ENCODE peak calls at places on chromosomes 2 and 18, in seven cellular contexts. One of them, this sample, is unnamed.
A peak's percentile ranks its signal among the peaks of the same experiment; 100 is the strongest.

GRCh38 chr2:10238396-10238795 is 64.3 kb upstream of the HPCAL1 start:
- DNase-seq in ovary: peak; percentile 25
- DNase-seq in tibial artery: no peak
- DNase-seq in hepatocyte: no peak
- DNase-seq in adrenal gland: no peak
- DNase-seq in left lung: no peak
- DNase-seq in fibroblast of lung: no peak
- DNase-seq in this sample: no peak

GRCh38 chr18:35049111-35050003 is 8.1 kb downstream of the MAPRE2 start:
- DNase-seq in hepatocyte: no peak
- DNase-seq in fibroblast of lung: no peak
- DNase-seq in adrenal gland: no peak
- DNase-seq in left lung: no peak
- DNase-seq in ovary: no peak
- DNase-seq in tibial artery: no peak
- DNase-seq in this sample: no peak

GRCh38 chr18:27627927-27628326 is 442.8 kb upstream of the CHST9 start:
- DNase-seq in left lung: no peak
- DNase-seq in fibroblast of lung: no peak
- DNase-seq in adrenal gland: no peak
- DNase-seq in ovary: no peak
- DNase-seq in tibial artery: no peak
- DNase-seq in hepatocyte: no peak
- DNase-seq in this sample: no peak

GRCh38 chr2:8006626-8007025 is 675.2 kb upstream of the ID2 start:
- DNase-seq in adrenal gland: no peak
- DNase-seq in left lung: no peak
- DNase-seq in ovary: no peak
- DNase-seq in hepatocyte: no peak
- DNase-seq in tibial artery: no peak
- DNase-seq in fibroblast of lung: no peak
- DNase-seq in this sample: no peak

GRCh38 chr2:1935476-1935875 is 191.2 kb upstream of the PXDN start:
- DNase-seq in ovary: no peak
- DNase-seq in adrenal gland: no peak
- DNase-seq in left lung: no peak
- DNase-seq in hepatocyte: no peak
- DNase-seq in fibroblast of lung: no peak
- DNase-seq in tibial artery: no peak
- DNase-seq in this sample: no peak

GRCh38 chr2:38682008-38682575 is 16.2 kb downstream of the GALM start:
- DNase-seq in hepatocyte: no peak
- DNase-seq in adrenal gland: no peak
- DNase-seq in tibial artery: no peak
- DNase-seq in fibroblast of lung: no peak
- DNase-seq in ovary: no peak
- DNase-seq in left lung: no peak
- DNase-seq in this sample: no peak

GRCh38 chr2:60550151-60550983 is 3.1 kb downstream of the BCL11A start:
- DNase-seq in left lung: peak; percentile 88
- DNase-seq in tibial artery: no peak
- DNase-seq in adrenal gland: peak; percentile 86
- DNase-seq in hepatocyte: peak; percentile 93
- DNase-seq in ovary: peak; percentile 53
- DNase-seq in fibroblast of lung: peak; percentile 81
- DNase-seq in this sample: peak; percentile 91

GRCh38 chr18:72544092-72544886 is at the start of gene CBLN2:
- DNase-seq in ovary: peak; percentile 44
- DNase-seq in tibial artery: no peak
- DNase-seq in adrenal gland: peak; percentile 34
- DNase-seq in left lung: peak; percentile 85
- DNase-seq in hepatocyte: peak; percentile 85
- DNase-seq in fibroblast of lung: peak; percentile 58
- DNase-seq in this sample: peak; percentile 36

GRCh38 chr2:226796840-226797288 is 2.8 kb downstream of the IRS1 start:
- DNase-seq in adrenal gland: peak; percentile 62
- DNase-seq in left lung: peak; percentile 50
- DNase-seq in tibial artery: no peak
- DNase-seq in fibroblast of lung: peak; percentile 81
- DNase-seq in hepatocyte: peak; percentile 31
- DNase-seq in ovary: peak; percentile 82
- DNase-seq in this sample: peak; percentile 35

GRCh38 chr2:100786297-100786658 is 33.7 kb upstream of the NPAS2 start:
- DNase-seq in hepatocyte: no peak
- DNase-seq in fibroblast of lung: peak; percentile 66
- DNase-seq in adrenal gland: no peak
- DNase-seq in ovary: no peak
- DNase-seq in left lung: no peak
- DNase-seq in tibial artery: peak; percentile 35
- DNase-seq in this sample: peak; percentile 38

GRCh38 chr18:37304012-37304680 is 261.5 kb downstream of the CELF4 start:
- DNase-seq in adrenal gland: no peak
- DNase-seq in left lung: no peak
- DNase-seq in fibroblast of lung: no peak
- DNase-seq in ovary: no peak
- DNase-seq in hepatocyte: no peak
- DNase-seq in tibial artery: no peak
- DNase-seq in this sample: no peak

GRCh38 chr18:22962004-22962403 is 28.9 kb downstream of the RBBP8 start:
- DNase-seq in fibroblast of lung: no peak
- DNase-seq in ovary: no peak
- DNase-seq in left lung: no peak
- DNase-seq in tibial artery: no peak
- DNase-seq in adrenal gland: no peak
- DNase-seq in hepatocyte: no peak
- DNase-seq in this sample: no peak

GRCh38 chr2:53095664-53096063 is 671.9 kb upstream of the CHAC2 start:
- DNase-seq in left lung: no peak
- DNase-seq in ovary: no peak
- DNase-seq in tibial artery: no peak
- DNase-seq in adrenal gland: no peak
- DNase-seq in hepatocyte: no peak
- DNase-seq in fibroblast of lung: no peak
- DNase-seq in this sample: no peak

GRCh38 chr2:74425523-74425922 is 4.0 kb downstream of the WDR54 start:
- DNase-seq in tibial artery: no peak
- DNase-seq in left lung: no peak
- DNase-seq in hepatocyte: peak; percentile 52
- DNase-seq in adrenal gland: no peak
- DNase-seq in fibroblast of lung: no peak
- DNase-seq in ovary: no peak
- DNase-seq in this sample: no peak

GRCh38 chr2:224849264-224849663 is 133.1 kb upstream of the CCDC195 start:
- DNase-seq in hepatocyte: no peak
- DNase-seq in ovary: no peak
- DNase-seq in adrenal gland: no peak
- DNase-seq in tibial artery: no peak
- DNase-seq in fibroblast of lung: no peak
- DNase-seq in left lung: no peak
- DNase-seq in this sample: no peak

GRCh38 chr2:189466656-189467055 is 25.4 kb downstream of the WDR75 start:
- DNase-seq in ovary: no peak
- DNase-seq in adrenal gland: no peak
- DNase-seq in hepatocyte: peak; percentile 66
- DNase-seq in fibroblast of lung: peak; percentile 58
- DNase-seq in left lung: no peak
- DNase-seq in tibial artery: no peak
- DNase-seq in this sample: no peak

GRCh38 chr18:6376433-6377229 is 38.1 kb downstream of the L3MBTL4 start:
- DNase-seq in adrenal gland: no peak
- DNase-seq in tibial artery: no peak
- DNase-seq in left lung: no peak
- DNase-seq in fibroblast of lung: no peak
- DNase-seq in hepatocyte: no peak
- DNase-seq in ovary: no peak
- DNase-seq in this sample: no peak

DNA sequence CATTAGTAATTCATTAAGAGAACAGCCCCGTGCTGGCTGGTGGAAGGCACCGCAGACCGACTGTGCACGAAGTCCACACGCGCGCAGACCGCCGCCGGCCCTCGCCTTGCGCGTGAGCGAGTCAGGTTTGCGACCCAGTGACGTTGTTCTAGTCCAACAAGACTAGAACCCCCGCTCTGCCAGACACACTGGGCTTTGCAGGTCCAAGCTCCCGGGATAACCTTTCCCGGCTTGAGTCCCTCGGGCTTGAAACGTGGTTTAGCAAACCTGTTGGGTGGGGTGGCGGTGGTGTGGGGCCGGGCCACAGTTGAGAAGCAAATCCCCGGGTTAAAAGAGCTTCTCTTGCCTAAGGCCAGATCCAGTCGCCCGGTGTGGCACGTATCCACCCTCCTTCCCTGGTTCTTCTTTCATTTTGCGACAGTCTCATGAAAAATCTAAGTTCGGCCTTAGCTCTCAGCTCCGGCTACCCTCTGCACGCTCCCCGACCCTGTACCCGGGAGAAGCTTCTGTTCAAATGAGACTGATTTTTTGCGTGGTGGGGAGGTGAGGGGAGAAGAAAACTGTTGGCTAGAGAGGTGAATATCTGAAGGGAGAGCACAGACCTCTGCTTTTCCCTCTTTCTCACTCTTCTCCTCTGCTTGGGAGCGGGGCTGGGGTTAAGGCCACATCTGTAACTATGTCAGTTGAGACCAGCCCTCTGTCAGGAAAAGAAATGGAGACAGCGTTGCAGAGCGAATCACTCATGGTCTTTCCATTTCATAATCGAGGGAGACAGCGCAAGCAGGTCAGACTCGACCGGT is 11.1 kb upstream of the SKOR2 start:
- DNase-seq in fibroblast of lung: no peak
- DNase-seq in left lung: no peak
- DNase-seq in adrenal gland: no peak
- DNase-seq in tibial artery: no peak
- DNase-seq in hepatocyte: no peak
- DNase-seq in ovary: no peak
- DNase-seq in this sample: no peak
- H3K27me3 ChIP-seq in fibroblast of lung: peaks cover 22% of the 10 kb centered on the region
- H3K27me3 ChIP-seq in left lung: peaks cover 96% of the 10 kb centered on the region
- H3K27me3 ChIP-seq in adrenal gland: peaks cover 67% of the 10 kb centered on the region
- H3K27me3 ChIP-seq in tibial artery: peaks cover 75% of the 10 kb centered on the region
- H3K27me3 ChIP-seq in hepatocyte: peaks cover 100% of the 10 kb centered on the region
- H3K27me3 ChIP-seq in ovary: no peaks in the 10 kb centered on the region
- H3K27me3 ChIP-seq in this sample: peaks cover 45% of the 10 kb centered on the region

GRCh38 chr2:42288811-42289210 is 72.2 kb downstream of the COX7A2L start:
- DNase-seq in left lung: no peak
- DNase-seq in hepatocyte: no peak
- DNase-seq in fibroblast of lung: no peak
- DNase-seq in tibial artery: no peak
- DNase-seq in ovary: no peak
- DNase-seq in adrenal gland: no peak
- DNase-seq in this sample: no peak

GRCh38 chr2:42290005-42290404 is 71.0 kb downstream of the COX7A2L start:
- DNase-seq in left lung: no peak
- DNase-seq in tibial artery: no peak
- DNase-seq in hepatocyte: no peak
- DNase-seq in ovary: no peak
- DNase-seq in adrenal gland: no peak
- DNase-seq in fibroblast of lung: no peak
- DNase-seq in this sample: no peak

GRCh38 chr2:42296226-42296625 is 64.8 kb downstream of the COX7A2L start:
- DNase-seq in fibroblast of lung: no peak
- DNase-seq in hepatocyte: no peak
- DNase-seq in tibial artery: no peak
- DNase-seq in adrenal gland: no peak
- DNase-seq in ovary: no peak
- DNase-seq in left lung: no peak
- DNase-seq in this sample: no peak

GRCh38 chr2:42289222-42289621 is 71.8 kb downstream of the COX7A2L start:
- DNase-seq in tibial artery: no peak
- DNase-seq in left lung: no peak
- DNase-seq in fibroblast of lung: no peak
- DNase-seq in hepatocyte: no peak
- DNase-seq in ovary: no peak
- DNase-seq in adrenal gland: no peak
- DNase-seq in this sample: no peak

GRCh38 chr2:42293019-42293418 is 68.0 kb downstream of the COX7A2L start:
- DNase-seq in fibroblast of lung: no peak
- DNase-seq in tibial artery: no peak
- DNase-seq in adrenal gland: no peak
- DNase-seq in left lung: no peak
- DNase-seq in ovary: no peak
- DNase-seq in hepatocyte: no peak
- DNase-seq in this sample: no peak
- H3K4me3 ChIP-seq in fibroblast of lung: no peak overlapping the region
- H3K4me3 ChIP-seq in tibial artery: no peak overlapping the region
- H3K4me3 ChIP-seq in adrenal gland: no peak overlapping the region
- H3K4me3 ChIP-seq in left lung: no peak overlapping the region
- H3K4me3 ChIP-seq in ovary: no peak overlapping the region
- H3K4me3 ChIP-seq in hepatocyte: no peak overlapping the region
- H3K4me3 ChIP-seq in this sample: no peak overlapping the region

GRCh38 chr2:20585710-20586378 is 65.1 kb downstream of the HS1BP3 start:
- DNase-seq in hepatocyte: no peak
- DNase-seq in ovary: peak; percentile 40
- DNase-seq in fibroblast of lung: no peak
- DNase-seq in left lung: peak; percentile 57
- DNase-seq in adrenal gland: no peak
- DNase-seq in tibial artery: no peak
- DNase-seq in this sample: no peak
- H3K4me1 ChIP-seq in hepatocyte: peaks cover 28% of the 10 kb centered on the region
- H3K4me1 ChIP-seq in ovary: peaks cover 21% of the 10 kb centered on the region
- H3K4me1 ChIP-seq in fibroblast of lung: peaks cover 43% of the 10 kb centered on the region
- H3K4me1 ChIP-seq in left lung: peaks cover 18% of the 10 kb centered on the region
- H3K4me1 ChIP-seq in adrenal gland: peaks cover 20% of the 10 kb centered on the region
- H3K4me1 ChIP-seq in tibial artery: peaks cover 39% of the 10 kb centered on the region
- H3K4me1 ChIP-seq in this sample: peaks cover 4% of the 10 kb centered on the region

GRCh38 chr2:128390256-128390990 is 71.8 kb upstream of the HS6ST1 start:
- DNase-seq in hepatocyte: no peak
- DNase-seq in adrenal gland: no peak
- DNase-seq in left lung: no peak
- DNase-seq in tibial artery: peak; percentile 9
- DNase-seq in fibroblast of lung: no peak
- DNase-seq in ovary: no peak
- DNase-seq in this sample: no peak

GRCh38 chr2:128391679-128392078 is 73.0 kb upstream of the HS6ST1 start:
- DNase-seq in tibial artery: no peak
- DNase-seq in ovary: no peak
- DNase-seq in left lung: no peak
- DNase-seq in fibroblast of lung: no peak
- DNase-seq in adrenal gland: no peak
- DNase-seq in hepatocyte: no peak
- DNase-seq in this sample: no peak

GRCh38 chr2:128388414-128389032 is 69.9 kb upstream of the HS6ST1 start:
- DNase-seq in adrenal gland: no peak
- DNase-seq in hepatocyte: peak; percentile 48
- DNase-seq in tibial artery: peak; percentile 8
- DNase-seq in left lung: peak; percentile 62
- DNase-seq in fibroblast of lung: peak; percentile 53
- DNase-seq in ovary: no peak
- DNase-seq in this sample: no peak

GRCh38 chr2:128390991-128391630 is 72.4 kb upstream of the HS6ST1 start:
- DNase-seq in hepatocyte: no peak
- DNase-seq in tibial artery: peak; percentile 18
- DNase-seq in adrenal gland: peak; percentile 39
- DNase-seq in left lung: no peak
- DNase-seq in fibroblast of lung: no peak
- DNase-seq in ovary: no peak
- DNase-seq in this sample: no peak

DNA sequence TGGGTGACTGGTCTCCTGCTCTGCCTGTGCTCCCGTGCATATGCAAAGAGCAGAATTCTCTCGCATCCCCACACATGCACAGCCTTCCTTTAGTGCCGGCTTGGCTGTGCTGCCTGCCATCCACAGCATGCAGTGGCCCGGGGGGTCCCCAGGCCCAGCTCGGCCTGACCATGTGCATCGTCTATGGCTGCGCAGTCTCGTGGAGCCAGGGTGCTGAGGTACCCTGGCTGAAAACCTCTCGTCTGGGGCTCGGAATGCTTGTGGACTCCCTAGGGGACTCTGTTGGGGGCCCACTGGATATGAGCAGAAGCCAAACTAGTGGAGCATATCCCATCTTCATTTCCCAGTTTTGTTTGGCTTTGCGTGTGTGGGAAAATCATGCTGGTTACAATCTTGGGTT is 70.9 kb upstream of the HS6ST1 start:
- DNase-seq in adrenal gland: no peak
- DNase-seq in tibial artery: peak; percentile 16
- DNase-seq in ovary: no peak
- DNase-seq in fibroblast of lung: no peak
- DNase-seq in hepatocyte: no peak
- DNase-seq in left lung: peak; percentile 72
- DNase-seq in this sample: no peak
- H3K27me3 ChIP-seq in adrenal gland: no peaks in the 10 kb centered on the region
- H3K27me3 ChIP-seq in tibial artery: no peaks in the 10 kb centered on the region
- H3K27me3 ChIP-seq in ovary: no peaks in the 10 kb centered on the region
- H3K27me3 ChIP-seq in fibroblast of lung: peaks cover 2% of the 10 kb centered on the region
- H3K27me3 ChIP-seq in hepatocyte: no peaks in the 10 kb centered on the region
- H3K27me3 ChIP-seq in left lung: no peaks in the 10 kb centered on the region
- H3K27me3 ChIP-seq in this sample: no peaks in the 10 kb centered on the region

This sample was measured in colonic mucosa.